ENCODE peak calls at places on chromosome X, in six cellular contexts. S is pulmonary artery endothelial cell, D is IMR-90, N is dorsolateral prefrontal cortex, Y is amniotic epithelial cell, V is Right ventricle myocardium superior. I is an unnamed sample.
A peak's percentile ranks its signal among the peaks of the same experiment; 100 is the strongest.

GRCh38 chrX:119693996-119694451 is 1.1 kb upstream of the SEPTIN6 start:
- DNase-seq in S (no peak), D (no peak), N (no peak), Y (no peak), V (peak; percentile 42), I (no peak)

GRCh38 chrX:5042563-5042962 is 1186.1 kb downstream of the NLGN4X start:
- DNase-seq in S (no peak), D (no peak), N (no peak), Y (no peak), V (no peak), I (no peak)

GRCh38 chrX:11409957-11410356 is 116.7 kb downstream of the AMELX start:
- DNase-seq in S (no peak), D (no peak), N (no peak), Y (no peak), V (no peak), I (no peak)

GRCh38 chrX:150028692-150029091 is 90.4 kb upstream of the EOLA2 start:
- DNase-seq in S (no peak), D (no peak), N (no peak), Y (no peak), V (no peak), I (peak; percentile 50)

GRCh38 chrX:110665636-110666035 is 130.0 kb downstream of the CHRDL1 start:
- DNase-seq in S (no peak), D (peak; percentile 5), N (peak; percentile 14), Y (peak; percentile 6), V (peak; percentile 36), I (peak; percentile 31)

GRCh38 chrX:48498374-48498809 is 10.4 kb upstream of the PORCN start:
- DNase-seq in S (no peak), D (peak; percentile 74), N (no peak), Y (peak; percentile 84), V (no peak), I (no peak)

GRCh38 chrX:27751976-27752375 is 55.8 kb upstream of the MAGEB10 start:
- DNase-seq in S (no peak), D (no peak), N (no peak), Y (no peak), V (no peak), I (no peak)

GRCh38 chrX:6120329-6120728 is 108.3 kb downstream of the NLGN4X start:
- DNase-seq in S (no peak), D (no peak), N (no peak), Y (no peak), V (no peak), I (no peak)

GRCh38 chrX:1475881-1476280 is 23.2 kb upstream of the ASMTL start:
- DNase-seq in S (no peak), D (no peak), N (no peak), Y (no peak), V (no peak), I (no peak)

GRCh38 chrX:111649641-111650040 is 31.3 kb upstream of the ALG13 start:
- DNase-seq in S (no peak), D (no peak), N (no peak), Y (no peak), V (no peak), I (no peak)

GRCh38 chrX:54979432-54979831 is 14.6 kb downstream of the PFKFB1 start:
- DNase-seq in S (no peak), D (no peak), N (no peak), Y (no peak), V (no peak), I (no peak)

GRCh38 chrX:50626432-50626831 is 155.8 kb upstream of the DGKK start:
- DNase-seq in S (no peak), D (no peak), N (no peak), Y (no peak), V (no peak), I (no peak)

GRCh38 chrX:107736781-107737531 is 38.6 kb downstream of the TSC22D3 start:
- DNase-seq in S (no peak), D (no peak), N (no peak), Y (no peak), V (no peak), I (no peak)

GRCh38 chrX:119753639-119754257 is 4.6 kb upstream of the SOWAHD start:
- DNase-seq in S (no peak), D (peak; percentile 24), N (no peak), Y (peak; percentile 34), V (no peak), I (peak; percentile 87)

GRCh38 chrX:48648299-48648698 is 35.3 kb upstream of the WAS start:
- DNase-seq in S (no peak), D (peak; percentile 45), N (peak; percentile 57), Y (peak; percentile 53), V (no peak), I (peak; percentile 33)

GRCh38 chrX:11010476-11010875 is 100.7 kb upstream of the HCCS start:
- DNase-seq in S (no peak), D (peak; percentile 13), N (no peak), Y (no peak), V (no peak), I (no peak)

GRCh38 chrX:100407147-100407783 is 2.8 kb downstream of the PCDH19 start:
- DNase-seq in S (no peak), D (no peak), N (no peak), Y (no peak), V (no peak), I (no peak)

GRCh38 chrX:78619829-78620228 is 39.3 kb downstream of the RTL3 start:
- DNase-seq in S (no peak), D (no peak), N (no peak), Y (no peak), V (no peak), I (no peak)

GRCh38 chrX:153723351-153724251 is 586 bp downstream of the BCAP31 start:
- DNase-seq in S (no peak), D (peak; percentile 37), N (no peak), Y (peak; percentile 37), V (no peak), I (peak; percentile 41)

GRCh38 chrX:109624641-109625311 is at the start of gene KCNE5:
- DNase-seq in S (no peak), D (no peak), N (no peak), Y (no peak), V (peak; percentile 37), I (no peak)

GRCh38 chrX:46865281-46865680 is 28.4 kb downstream of the RP2 start:
- DNase-seq in S (peak; percentile 32), D (peak; percentile 77), N (no peak), Y (peak; percentile 44), V (no peak), I (no peak)

GRCh38 chrX:97374266-97374665 is 490.6 kb downstream of the RPA4 start:
- DNase-seq in S (no peak), D (no peak), N (no peak), Y (no peak), V (no peak), I (no peak)

GRCh38 chrX:11890843-11891514 is 132.9 kb downstream of the MSL3 start:
- DNase-seq in S (no peak), D (no peak), N (peak; percentile 61), Y (peak; percentile 8), V (peak; percentile 64), I (no peak)

GRCh38 chrX:27186671-27187070 is 276.5 kb downstream of the PPP4R3C start:
- DNase-seq in S (peak; percentile 4), D (peak; percentile 28), N (peak; percentile 12), Y (peak; percentile 24), V (no peak), I (peak; percentile 19)

GRCh38 chrX:112961981-112962380 is 121.3 kb upstream of the AMOT start:
- DNase-seq in S (no peak), D (no peak), N (no peak), Y (no peak), V (no peak), I (peak; percentile 44)

GRCh38 chrX:71140440-71140839 is 4.2 kb upstream of the NLGN3 start:
- DNase-seq in S (no peak), D (no peak), N (no peak), Y (no peak), V (no peak), I (no peak)

GRCh38 chrX:17814059-17814458 is 47.0 kb downstream of the RAI2 start:
- DNase-seq in S (no peak), D (no peak), N (no peak), Y (no peak), V (no peak), I (no peak)

GRCh38 chrX:150224676-150225075 is 138.4 kb upstream of the MAMLD1 start:
- DNase-seq in S (no peak), D (no peak), N (no peak), Y (no peak), V (no peak), I (no peak)

GRCh38 chrX:46305431-46305830 is 239.8 kb downstream of the ZNF674 start:
- DNase-seq in S (no peak), D (no peak), N (no peak), Y (no peak), V (no peak), I (no peak)

GRCh38 chrX:96979766-96980165 is 96.1 kb downstream of the RPA4 start:
- DNase-seq in S (no peak), D (no peak), N (no peak), Y (no peak), V (no peak), I (no peak)

GRCh38 chrX:119488749-119489148 is 20.5 kb downstream of the SLC25A5 start:
- DNase-seq in S (no peak), D (peak; percentile 51), N (peak; percentile 62), Y (peak; percentile 27), V (no peak), I (peak; percentile 30)

GRCh38 chrX:70762285-70762684 is 146.2 kb downstream of the TEX11 start:
- DNase-seq in S (no peak), D (no peak), N (no peak), Y (no peak), V (no peak), I (no peak)

GRCh38 chrX:107154787-107155620 is 36.4 kb upstream of the RBM41 start:
- DNase-seq in S (no peak), D (peak; percentile 9), N (no peak), Y (peak; percentile 15), V (no peak), I (no peak)

GRCh38 chrX:33725556-33726232 is 406.4 kb downstream of the FAM47A start:
- DNase-seq in S (no peak), D (no peak), N (peak; percentile 9), Y (peak; percentile 1), V (peak; percentile 36), I (no peak)

GRCh38 chrX:10039821-10040793 is 72.9 kb downstream of the CLDN34 start:
- DNase-seq in S (no peak), D (no peak), N (no peak), Y (peak; percentile 61), V (no peak), I (peak; percentile 49)

GRCh38 chrX:1535241-1536041 is 1.5 kb downstream of the P2RY8 start:
- DNase-seq in S (no peak), D (no peak), N (no peak), Y (no peak), V (no peak), I (peak; percentile 13)

GRCh38 chrX:150199803-150200202 is 163.3 kb upstream of the MAMLD1 start:
- DNase-seq in S (no peak), D (no peak), N (no peak), Y (no peak), V (no peak), I (no peak)

GRCh38 chrX:56232221-56233082 is at the start of gene KLF8:
- DNase-seq in S (no peak), D (no peak), N (no peak), Y (no peak), V (peak; percentile 55), I (peak; percentile 65)

GRCh38 chrX:21907250-21907649 is 33.3 kb upstream of the SMS start:
- DNase-seq in S (no peak), D (peak; percentile 30), N (no peak), Y (peak; percentile 56), V (no peak), I (no peak)